ENCODE peak calls at places on chromosome 20, in nine cellular contexts. Y, W, S, X, I, P, F, Q and H are unnamed samples.

GRCh38 chr20:561437-562231 is 18.0 kb upstream of the CSNK2A1 start:
- DNase-seq in Y (peak), W (peak), S (peak), X (peak), I (peak), P (no peak), F (peak), Q (peak), H (no peak)

GRCh38 chr20:4544765-4545164 is 176.9 kb upstream of the PRND start:
- DNase-seq in Y (no peak), W (no peak), S (no peak), X (no peak), I (no peak), P (no peak), F (no peak), Q (no peak), H (no peak)

GRCh38 chr20:11675920-11676617 is 241.6 kb upstream of the BTBD3 start:
- DNase-seq in Y (no peak), W (no peak), S (no peak), X (no peak), I (no peak), P (no peak), F (no peak), Q (no peak), H (no peak)

GRCh38 chr20:2385026-2385425 is 4.3 kb downstream of the TGM6 start:
- DNase-seq in Y (no peak), W (no peak), S (no peak), X (no peak), I (no peak), P (no peak), F (no peak), Q (no peak), H (no peak)

GRCh38 chr20:33684533-33685327 is 1.5 kb downstream of the E2F1 start:
- DNase-seq in Y (peak), W (no peak), S (no peak), X (no peak), I (peak), P (no peak), F (no peak), Q (no peak), H (no peak)

GRCh38 chr20:35273449-35274171 is 4.3 kb downstream of the MMP24OS start:
- DNase-seq in Y (peak), W (no peak), S (no peak), X (no peak), I (no peak), P (no peak), F (no peak), Q (no peak), H (no peak)

GRCh38 chr20:12170406-12170805 is 252.7 kb downstream of the BTBD3 start:
- DNase-seq in Y (no peak), W (no peak), S (no peak), X (no peak), I (no peak), P (no peak), F (no peak), Q (no peak), H (no peak)

GRCh38 chr20:38805502-38805957 is at the start of gene PPP1R16B:
- DNase-seq in Y (peak), W (no peak), S (no peak), X (no peak), I (peak), P (no peak), F (peak), Q (no peak), H (no peak)

GRCh38 chr20:51036827-51037229 is 13.9 kb upstream of the KCNG1 start:
- DNase-seq in Y (no peak), W (no peak), S (peak), X (peak), I (no peak), P (no peak), F (no peak), Q (no peak), H (peak)

GRCh38 chr20:10089871-10090587 is 55.2 kb downstream of the ANKEF1 start:
- DNase-seq in Y (no peak), W (no peak), S (no peak), X (no peak), I (no peak), P (no peak), F (no peak), Q (no peak), H (no peak)

GRCh38 chr20:32155017-32155965 is 45.8 kb downstream of the TM9SF4 start:
- DNase-seq in Y (peak), W (peak), S (peak), X (no peak), I (peak), P (peak), F (peak), Q (peak), H (peak)

GRCh38 chr20:56179051-56179450 is 69.5 kb upstream of the MC3R start:
- DNase-seq in Y (no peak), W (no peak), S (no peak), X (no peak), I (no peak), P (no peak), F (no peak), Q (no peak), H (no peak)

GRCh38 chr20:52948491-52948890 is 23.7 kb upstream of the TSHZ2 start:
- DNase-seq in Y (no peak), W (no peak), S (no peak), X (no peak), I (no peak), P (no peak), F (no peak), Q (no peak), H (peak)

GRCh38 chr20:44028341-44028715 is 113.7 kb downstream of the TOX2 start:
- DNase-seq in Y (no peak), W (no peak), S (no peak), X (no peak), I (no peak), P (no peak), F (no peak), Q (no peak), H (no peak)

GRCh38 chr20:62219101-62219991 is 732 bp downstream of the HRH3 start:
- DNase-seq in Y (peak), W (no peak), S (peak), X (no peak), I (peak), P (no peak), F (no peak), Q (no peak), H (no peak)

GRCh38 chr20:1949306-1949705 is 44.6 kb downstream of the PDYN start:
- DNase-seq in Y (no peak), W (no peak), S (no peak), X (no peak), I (peak), P (no peak), F (no peak), Q (no peak), H (no peak)

GRCh38 chr20:58660855-58661254 is 9.8 kb downstream of the STX16 start:
- DNase-seq in Y (no peak), W (no peak), S (no peak), X (no peak), I (no peak), P (no peak), F (no peak), Q (no peak), H (no peak)

GRCh38 chr20:38117635-38118034 is 47.4 kb downstream of the TGM2 start:
- DNase-seq in Y (no peak), W (no peak), S (peak), X (no peak), I (no peak), P (no peak), F (no peak), Q (peak), H (no peak)

GRCh38 chr20:36836591-36837329 is 39.2 kb upstream of the TLDC2 start:
- DNase-seq in Y (peak), W (peak), S (peak), X (peak), I (peak), P (no peak), F (peak), Q (peak), H (peak)

GRCh38 chr20:47274449-47275108 is 81.9 kb downstream of the ZMYND8 start:
- DNase-seq in Y (no peak), W (peak), S (peak), X (peak), I (no peak), P (peak), F (peak), Q (peak), H (no peak)

GRCh38 chr20:32470025-32470861 is 112.1 kb downstream of the ASXL1 start:
- DNase-seq in Y (peak), W (no peak), S (peak), X (peak), I (peak), P (no peak), F (peak), Q (peak), H (peak)

GRCh38 chr20:18712877-18713276 is 100.7 kb upstream of the SCP2D1 start:
- DNase-seq in Y (peak), W (no peak), S (no peak), X (no peak), I (peak), P (no peak), F (no peak), Q (no peak), H (no peak)

GRCh38 chr20:58077282-58077681 is 151.2 kb downstream of the ANKRD60 start:
- DNase-seq in Y (no peak), W (no peak), S (no peak), X (no peak), I (no peak), P (no peak), F (no peak), Q (no peak), H (no peak)

GRCh38 chr20:50208085-50208491 is 17.5 kb downstream of the CEBPB start:
- DNase-seq in Y (no peak), W (no peak), S (no peak), X (no peak), I (no peak), P (no peak), F (no peak), Q (no peak), H (no peak)

GRCh38 chr20:36629719-36630340 is 16.2 kb downstream of the SLA2 start:
- DNase-seq in Y (no peak), W (no peak), S (no peak), X (no peak), I (no peak), P (no peak), F (no peak), Q (no peak), H (no peak)

GRCh38 chr20:38645980-38646858 is 44.6 kb downstream of the ARHGAP40 start:
- DNase-seq in Y (peak), W (no peak), S (peak), X (peak), I (peak), P (peak), F (peak), Q (peak), H (peak)

GRCh38 chr20:63484236-63484635 is 11.8 kb upstream of the KCNQ2 start:
- DNase-seq in Y (no peak), W (no peak), S (no peak), X (no peak), I (no peak), P (no peak), F (no peak), Q (no peak), H (no peak)

GRCh38 chr20:63481503-63481902 is 9.0 kb upstream of the KCNQ2 start:
- DNase-seq in Y (no peak), W (no peak), S (no peak), X (no peak), I (no peak), P (no peak), F (no peak), Q (no peak), H (no peak)

GRCh38 chr20:63483834-63484233 is 11.4 kb upstream of the KCNQ2 start:
- DNase-seq in Y (peak), W (no peak), S (no peak), X (no peak), I (peak), P (no peak), F (no peak), Q (no peak), H (no peak)

GRCh38 chr20:63484651-63485403 is 12.4 kb upstream of the KCNQ2 start:
- DNase-seq in Y (no peak), W (no peak), S (no peak), X (no peak), I (peak), P (no peak), F (no peak), Q (no peak), H (no peak)

GRCh38 chr20:63482021-63482587 is 9.6 kb upstream of the KCNQ2 start:
- DNase-seq in Y (no peak), W (no peak), S (no peak), X (no peak), I (peak), P (no peak), F (no peak), Q (no peak), H (no peak)
- TF ChIP-seq REST in Y (no peak), W (no peak), S (no peak), X (no peak), I (no peak), P (no peak), F (no peak), Q (no peak), H (no peak)

GRCh38 chr20:20083796-20084195 is 31.5 kb downstream of the CFAP61 start:
- DNase-seq in Y (peak), W (peak), S (peak), X (peak), I (peak), P (peak), F (peak), Q (peak), H (no peak)
- TF ChIP-seq REST in Y (no peak), W (no peak), S (no peak), X (no peak), I (no peak), P (no peak), F (no peak), Q (no peak), H (no peak)

GRCh38 chr20:45111799-45112471 is 3.0 kb downstream of the WFDC5 start:
- DNase-seq in Y (peak), W (no peak), S (peak), X (no peak), I (peak), P (no peak), F (peak), Q (peak), H (peak)
- TF ChIP-seq REST in Y (no peak), W (no peak), S (no peak), X (no peak), I (no peak), P (no peak), F (no peak), Q (no peak), H (no peak)

DNA sequence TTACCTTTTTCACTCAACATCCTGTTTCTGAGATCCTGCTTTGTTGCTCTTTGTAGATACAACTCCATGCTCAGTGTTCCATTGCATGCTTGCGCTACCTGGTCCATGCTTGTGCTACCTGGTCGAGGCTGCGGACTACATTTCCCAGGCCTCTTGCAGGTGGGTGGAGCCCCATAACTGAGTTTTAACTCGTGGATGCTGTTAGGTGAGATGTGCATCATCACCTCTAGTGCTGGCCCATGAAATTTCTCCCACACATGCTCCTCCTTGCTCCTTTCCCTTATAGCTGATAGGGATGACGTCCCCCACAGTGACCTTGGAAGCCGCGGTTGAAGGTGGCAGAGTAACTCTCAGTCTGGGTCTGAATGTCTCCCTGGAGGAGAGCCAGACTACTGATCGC is 11.7 kb upstream of the PREX1 start:
- DNase-seq in Y (peak), W (no peak), S (no peak), X (no peak), I (no peak), P (no peak), F (peak), Q (no peak), H (no peak)
- TF ChIP-seq REST in Y (no peak), W (no peak), S (no peak), X (no peak), I (no peak), P (no peak), F (no peak), Q (no peak), H (no peak)

DNA sequence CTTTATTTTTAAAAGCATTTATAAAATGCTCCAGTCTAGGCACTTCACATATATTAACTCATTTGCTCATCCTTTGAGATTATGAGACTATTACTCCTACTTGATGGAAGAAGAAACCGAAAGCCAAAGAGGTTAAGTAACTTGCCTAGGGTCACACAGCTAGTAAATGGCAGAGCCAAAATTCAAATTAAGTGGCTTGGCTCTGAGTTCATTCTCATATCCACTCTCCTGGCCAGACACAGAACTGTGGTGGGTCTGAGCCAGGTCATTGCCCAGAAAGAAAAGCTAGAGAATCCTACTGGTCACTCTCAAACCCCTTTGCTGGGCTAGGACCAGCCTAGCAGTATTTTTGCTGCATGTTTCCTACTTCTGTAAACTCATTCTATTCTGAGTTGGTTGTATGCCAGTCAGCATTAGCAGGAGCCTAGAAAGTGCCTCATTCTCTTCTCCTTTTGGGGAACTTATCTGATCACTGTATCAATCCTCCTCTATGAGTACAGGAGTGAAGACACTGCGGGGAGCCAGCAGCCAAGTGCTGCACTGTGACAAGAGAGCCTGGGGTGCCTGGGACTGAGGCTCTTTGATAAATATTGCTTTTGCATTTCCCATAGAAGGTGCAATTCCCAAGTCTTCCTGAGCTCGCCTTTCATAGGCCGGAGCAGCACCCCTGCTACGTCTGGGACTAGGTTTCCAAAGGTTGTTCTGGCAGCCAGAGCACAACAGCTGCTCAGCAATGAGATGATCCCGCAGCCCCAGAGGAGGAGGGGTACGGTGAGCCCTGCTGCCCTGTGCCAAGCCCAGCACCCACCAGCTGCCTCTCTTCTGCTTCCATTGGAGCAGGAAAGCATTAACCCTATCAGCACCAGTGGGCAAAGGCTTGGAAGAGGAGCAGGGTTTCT is 728.3 kb downstream of the MAFB start:
- DNase-seq in Y (peak), W (no peak), S (no peak), X (no peak), I (peak), P (no peak), F (no peak), Q (no peak), H (no peak)
- TF ChIP-seq REST in Y (no peak), W (no peak), S (no peak), X (no peak), I (no peak), P (no peak), F (no peak), Q (no peak), H (no peak)

GRCh38 chr20:40561187-40561586 is 127.8 kb downstream of the MAFB start:
- DNase-seq in Y (no peak), W (no peak), S (no peak), X (no peak), I (no peak), P (no peak), F (no peak), Q (no peak), H (no peak)

GRCh38 chr20:40565681-40566040 is 123.4 kb downstream of the MAFB start:
- DNase-seq in Y (peak), W (no peak), S (no peak), X (no peak), I (no peak), P (no peak), F (no peak), Q (no peak), H (no peak)

GRCh38 chr20:40564997-40565680 is 123.9 kb downstream of the MAFB start:
- DNase-seq in Y (no peak), W (no peak), S (peak), X (peak), I (no peak), P (no peak), F (peak), Q (no peak), H (no peak)

GRCh38 chr20:40563296-40563950 is 125.6 kb downstream of the MAFB start:
- DNase-seq in Y (no peak), W (no peak), S (peak), X (peak), I (no peak), P (no peak), F (peak), Q (no peak), H (no peak)

GRCh38 chr20:40562031-40562430 is 127.0 kb downstream of the MAFB start:
- DNase-seq in Y (no peak), W (no peak), S (peak), X (no peak), I (no peak), P (no peak), F (peak), Q (no peak), H (no peak)
- TF ChIP-seq REST in Y (no peak), W (no peak), S (no peak), X (no peak), I (no peak), P (no peak), F (no peak), Q (no peak), H (no peak)

GRCh38 chr20:23298926-23299672 is 51.5 kb upstream of the NXT1 start:
- DNase-seq in Y (no peak), W (no peak), S (no peak), X (no peak), I (no peak), P (no peak), F (no peak), Q (no peak), H (no peak)
- TF ChIP-seq REST in Y (no peak), W (no peak), S (no peak), X (no peak), I (no peak), P (no peak), F (no peak), Q (no peak), H (no peak)